ENCODE peak calls at places on chromosomes 11 and 22, in seven cellular contexts. One of them, this sample, is unnamed.

GRCh38 chr22:20964090-20964798 is 2.8 kb upstream of the AIFM3 start:
- DNase-seq in H9: no peak
- DNase-seq in neuronal stem cell: no peak
- DNase-seq in IMR-90: no peak
- DNase-seq in mesenchymal stem cell: no peak
- DNase-seq in trophoblast cell: no peak
- DNase-seq in H1: no peak
- DNase-seq in this sample: no peak

GRCh38 chr11:32039149-32039548 is 51.7 kb upstream of the RCN1 start:
- DNase-seq in H9: no peak
- DNase-seq in neuronal stem cell: no peak
- DNase-seq in IMR-90: no peak
- DNase-seq in mesenchymal stem cell: no peak
- DNase-seq in trophoblast cell: no peak
- DNase-seq in H1: no peak
- DNase-seq in this sample: no peak

GRCh38 chr22:47193606-47194316 is 431.3 kb downstream of the TBC1D22A start:
- DNase-seq in H9: no peak
- DNase-seq in neuronal stem cell: no peak
- DNase-seq in IMR-90: no peak
- DNase-seq in mesenchymal stem cell: no peak
- DNase-seq in trophoblast cell: no peak
- DNase-seq in H1: no peak
- DNase-seq in this sample: no peak

GRCh38 chr11:22459053-22459452 is 120.9 kb downstream of the SLC17A6 start:
- DNase-seq in H9: no peak
- DNase-seq in neuronal stem cell: no peak
- DNase-seq in IMR-90: peak
- DNase-seq in mesenchymal stem cell: peak
- DNase-seq in trophoblast cell: peak
- DNase-seq in H1: no peak
- DNase-seq in this sample: peak

GRCh38 chr11:44324787-44325525 is 15.0 kb upstream of the ALX4 start:
- DNase-seq in H9: no peak
- DNase-seq in neuronal stem cell: no peak
- DNase-seq in IMR-90: no peak
- DNase-seq in mesenchymal stem cell: no peak
- DNase-seq in trophoblast cell: no peak
- DNase-seq in H1: no peak
- DNase-seq in this sample: no peak

GRCh38 chr11:63920870-63921417 is 4.0 kb upstream of the RCOR2 start:
- DNase-seq in H9: peak
- DNase-seq in neuronal stem cell: no peak
- DNase-seq in IMR-90: no peak
- DNase-seq in mesenchymal stem cell: no peak
- DNase-seq in trophoblast cell: no peak
- DNase-seq in H1: peak
- DNase-seq in this sample: peak

GRCh38 chr11:22192289-22192641 is 620 bp upstream of the ANO5 start:
- DNase-seq in H9: peak
- DNase-seq in neuronal stem cell: no peak
- DNase-seq in IMR-90: no peak
- DNase-seq in mesenchymal stem cell: no peak
- DNase-seq in trophoblast cell: no peak
- DNase-seq in H1: no peak
- DNase-seq in this sample: peak

GRCh38 chr22:28985581-28986290 is 75.9 kb downstream of the C22orf31 start:
- DNase-seq in H9: no peak
- DNase-seq in neuronal stem cell: no peak
- DNase-seq in IMR-90: no peak
- DNase-seq in mesenchymal stem cell: no peak
- DNase-seq in trophoblast cell: no peak
- DNase-seq in H1: no peak
- DNase-seq in this sample: no peak

GRCh38 chr11:119615003-119615878 is 113.8 kb downstream of the NECTIN1 start:
- DNase-seq in H9: no peak
- DNase-seq in neuronal stem cell: no peak
- DNase-seq in IMR-90: peak
- DNase-seq in mesenchymal stem cell: peak
- DNase-seq in trophoblast cell: peak
- DNase-seq in H1: no peak
- DNase-seq in this sample: peak

GRCh38 chr11:38839076-38839475 is 2241.0 kb upstream of the RAG2 start:
- DNase-seq in H9: no peak
- DNase-seq in neuronal stem cell: no peak
- DNase-seq in IMR-90: no peak
- DNase-seq in mesenchymal stem cell: no peak
- DNase-seq in trophoblast cell: no peak
- DNase-seq in H1: no peak
- DNase-seq in this sample: no peak

GRCh38 chr11:44627911-44628729 is 62.7 kb downstream of the CD82 start:
- DNase-seq in H9: peak
- DNase-seq in neuronal stem cell: no peak
- DNase-seq in IMR-90: peak
- DNase-seq in mesenchymal stem cell: peak
- DNase-seq in trophoblast cell: no peak
- DNase-seq in H1: no peak
- DNase-seq in this sample: no peak

GRCh38 chr11:127071606-127072005 is 71.0 kb upstream of the KIRREL3 start:
- DNase-seq in H9: no peak
- DNase-seq in neuronal stem cell: no peak
- DNase-seq in IMR-90: no peak
- DNase-seq in mesenchymal stem cell: no peak
- DNase-seq in trophoblast cell: no peak
- DNase-seq in H1: no peak
- DNase-seq in this sample: no peak

GRCh38 chr11:61056566-61056965 is 45.7 kb upstream of the CD5 start:
- DNase-seq in H9: no peak
- DNase-seq in neuronal stem cell: no peak
- DNase-seq in IMR-90: no peak
- DNase-seq in mesenchymal stem cell: no peak
- DNase-seq in trophoblast cell: no peak
- DNase-seq in H1: no peak
- DNase-seq in this sample: peak

GRCh38 chr11:61056981-61057380 is 45.3 kb upstream of the CD5 start:
- DNase-seq in H9: no peak
- DNase-seq in neuronal stem cell: no peak
- DNase-seq in IMR-90: no peak
- DNase-seq in mesenchymal stem cell: no peak
- DNase-seq in trophoblast cell: no peak
- DNase-seq in H1: no peak
- DNase-seq in this sample: no peak

GRCh38 chr11:61058583-61059259 is 43.6 kb upstream of the CD5 start:
- DNase-seq in H9: peak
- DNase-seq in neuronal stem cell: no peak
- DNase-seq in IMR-90: no peak
- DNase-seq in mesenchymal stem cell: no peak
- DNase-seq in trophoblast cell: no peak
- DNase-seq in H1: no peak
- DNase-seq in this sample: no peak

GRCh38 chr11:61059260-61059752 is 43.0 kb upstream of the CD5 start:
- DNase-seq in H9: no peak
- DNase-seq in neuronal stem cell: no peak
- DNase-seq in IMR-90: no peak
- DNase-seq in mesenchymal stem cell: no peak
- DNase-seq in trophoblast cell: no peak
- DNase-seq in H1: no peak
- DNase-seq in this sample: no peak

GRCh38 chr11:61057615-61058014 is 44.7 kb upstream of the CD5 start:
- DNase-seq in H9: no peak
- DNase-seq in neuronal stem cell: no peak
- DNase-seq in IMR-90: no peak
- DNase-seq in mesenchymal stem cell: no peak
- DNase-seq in trophoblast cell: no peak
- DNase-seq in H1: no peak
- DNase-seq in this sample: no peak
- H2AK5ac ChIP-seq in H9: no peak
- H2AK5ac ChIP-seq in neuronal stem cell: no peak
- H2AK5ac ChIP-seq in IMR-90: no peak
- H2AK5ac ChIP-seq in mesenchymal stem cell: no peak
- H2AK5ac ChIP-seq in trophoblast cell: no peak
- H2AK5ac ChIP-seq in H1: no peak
- H2AK5ac ChIP-seq in this sample: no peak

GRCh38 chr11:11243258-11243789 is 109.7 kb downstream of the CSNK2A3 start:
- DNase-seq in H9: no peak
- DNase-seq in neuronal stem cell: no peak
- DNase-seq in IMR-90: no peak
- DNase-seq in mesenchymal stem cell: no peak
- DNase-seq in trophoblast cell: peak
- DNase-seq in H1: no peak
- DNase-seq in this sample: no peak
- H3K27ac ChIP-seq in H9: no peak
- H3K27ac ChIP-seq in neuronal stem cell: peak
- H3K27ac ChIP-seq in IMR-90: no peak
- H3K27ac ChIP-seq in mesenchymal stem cell: no peak
- H3K27ac ChIP-seq in trophoblast cell: no peak
- H3K27ac ChIP-seq in H1: no peak
- H3K27ac ChIP-seq in this sample: no peak

DNA sequence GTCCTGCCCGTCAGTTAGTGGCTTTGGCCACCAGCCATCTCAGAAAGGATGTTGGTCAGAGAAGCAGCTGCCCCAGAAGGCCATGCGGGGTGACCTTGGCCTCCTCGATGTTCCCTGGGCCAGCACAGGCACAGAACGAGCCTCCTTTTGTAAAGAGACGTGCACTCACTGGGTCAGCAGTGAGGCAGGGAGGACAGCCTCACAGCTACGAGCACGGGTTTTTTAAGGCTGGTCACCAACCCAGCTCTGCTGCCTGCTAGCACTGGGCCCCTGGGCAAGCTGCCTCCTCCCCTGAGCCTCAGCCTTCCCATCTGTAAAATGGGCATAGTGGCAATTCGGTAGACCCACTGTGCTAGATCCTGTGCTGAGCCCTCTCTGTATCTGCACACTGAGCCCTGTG is 10.8 kb downstream of the IGLL1 start:
- DNase-seq in H9: peak
- DNase-seq in neuronal stem cell: no peak
- DNase-seq in IMR-90: no peak
- DNase-seq in mesenchymal stem cell: no peak
- DNase-seq in trophoblast cell: no peak
- DNase-seq in H1: no peak
- DNase-seq in this sample: no peak
- H2AK5ac ChIP-seq in H9: no peak
- H2AK5ac ChIP-seq in neuronal stem cell: peak
- H2AK5ac ChIP-seq in IMR-90: no peak
- H2AK5ac ChIP-seq in mesenchymal stem cell: no peak
- H2AK5ac ChIP-seq in trophoblast cell: no peak
- H2AK5ac ChIP-seq in H1: no peak
- H2AK5ac ChIP-seq in this sample: no peak

GRCh38 chr11:72012091-72012630 is 13.5 kb downstream of the IL18BP start:
- DNase-seq in H9: no peak
- DNase-seq in neuronal stem cell: no peak
- DNase-seq in IMR-90: no peak
- DNase-seq in mesenchymal stem cell: no peak
- DNase-seq in trophoblast cell: peak
- DNase-seq in H1: no peak
- DNase-seq in this sample: no peak
- H3K27ac ChIP-seq in H9: no peak
- H3K27ac ChIP-seq in neuronal stem cell: no peak
- H3K27ac ChIP-seq in IMR-90: no peak
- H3K27ac ChIP-seq in mesenchymal stem cell: peak
- H3K27ac ChIP-seq in trophoblast cell: no peak
- H3K27ac ChIP-seq in H1: no peak
- H3K27ac ChIP-seq in this sample: no peak

GRCh38 chr22:43862882-43863202 is 529 bp upstream of the SULT4A1 start:
- DNase-seq in H9: no peak
- DNase-seq in neuronal stem cell: no peak
- DNase-seq in IMR-90: no peak
- DNase-seq in mesenchymal stem cell: no peak
- DNase-seq in trophoblast cell: no peak
- DNase-seq in H1: no peak
- DNase-seq in this sample: no peak
- H2AK5ac ChIP-seq in H9: no peak
- H2AK5ac ChIP-seq in neuronal stem cell: no peak
- H2AK5ac ChIP-seq in IMR-90: no peak
- H2AK5ac ChIP-seq in mesenchymal stem cell: no peak
- H2AK5ac ChIP-seq in trophoblast cell: no peak
- H2AK5ac ChIP-seq in H1: no peak
- H2AK5ac ChIP-seq in this sample: no peak

DNA sequence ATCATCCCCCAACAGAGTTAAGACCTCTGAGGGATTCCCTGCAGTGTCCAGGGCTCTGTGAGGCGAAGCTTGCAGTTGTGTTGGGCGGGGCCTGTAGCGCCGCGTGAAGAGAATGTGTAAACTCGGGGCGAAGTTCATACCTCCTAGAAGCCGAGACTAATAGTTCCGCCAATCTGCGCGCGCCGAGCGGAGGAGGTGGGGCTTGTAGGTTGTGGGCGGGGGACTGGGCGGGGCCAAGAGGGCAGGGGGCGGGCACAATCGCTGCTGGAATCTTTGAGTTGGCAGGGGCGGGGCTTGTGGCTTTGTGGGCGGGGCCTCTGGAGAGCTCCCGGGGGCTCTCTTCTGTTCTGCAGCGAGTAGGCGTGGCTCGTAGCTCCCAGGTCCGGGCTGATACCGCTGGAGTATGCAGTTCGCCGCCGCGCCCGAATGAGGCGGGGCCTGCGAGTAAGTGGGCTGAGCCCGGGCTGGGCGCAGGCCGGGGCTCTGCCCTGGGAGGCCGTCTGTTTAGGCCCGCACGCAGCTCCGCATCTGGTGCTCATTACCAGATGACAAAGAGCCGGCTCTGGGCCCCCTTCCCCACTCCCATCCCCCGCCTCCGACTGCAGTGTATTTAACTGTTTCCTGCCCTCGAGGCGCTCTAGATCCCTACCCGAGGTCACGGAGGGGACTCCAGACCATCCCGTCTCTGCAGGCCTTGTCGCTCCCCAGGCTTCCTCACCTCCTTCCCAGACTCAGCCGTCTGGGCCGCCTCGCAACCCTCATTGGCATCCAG is 4.1 kb downstream of the CD248 start:
- DNase-seq in H9: peak
- DNase-seq in neuronal stem cell: peak
- DNase-seq in IMR-90: peak
- DNase-seq in mesenchymal stem cell: peak
- DNase-seq in trophoblast cell: peak
- DNase-seq in H1: peak
- DNase-seq in this sample: peak
- H3K27ac ChIP-seq in H9: no peak
- H3K27ac ChIP-seq in neuronal stem cell: peak
- H3K27ac ChIP-seq in IMR-90: peak
- H3K27ac ChIP-seq in mesenchymal stem cell: peak
- H3K27ac ChIP-seq in trophoblast cell: peak
- H3K27ac ChIP-seq in H1: peak
- H3K27ac ChIP-seq in this sample: peak